ENCODE peak calls at places on chromosomes 3 and 15, in eight cellular contexts. F is fibroblast of lung; H is smooth muscle cell of the brain vasculature; P is stimulated activated CD8-positive, alpha-beta memory T cell treated with anti-CD3 and anti-CD28 coated beads, Interleukin-2, amount 100 ng/mL, for 48 hours; E is KBM-7; O is GM12892; S is brain microvascular endothelial cell; I is IMR-90. A is an unnamed sample.

GRCh38 chr3:137992592-137992991 is 17.4 kb upstream of the CLDN18 start:
- DNase-seq in F (no peak), H (no peak), P (no peak), E (no peak), O (no peak), S (no peak), I (peak; percentile 17), A (no peak)

GRCh38 chr3:52880474-52880873 is 16.9 kb downstream of the STIMATE start:
- DNase-seq in F (no peak), H (no peak), P (no peak), E (no peak), O (no peak), S (no peak), I (no peak), A (no peak)

GRCh38 chr3:139676634-139677197 is 1.1 kb downstream of the NMNAT3 start:
- DNase-seq in F (no peak), H (no peak), P (no peak), E (peak; percentile 15), O (no peak), S (no peak), I (no peak), A (no peak)

GRCh38 chr3:150742141-150742523 is 20.8 kb downstream of the SIAH2 start:
- DNase-seq in F (no peak), H (no peak), P (no peak), E (no peak), O (no peak), S (no peak), I (no peak), A (no peak)

GRCh38 chr3:24365168-24365567 is 129.5 kb downstream of the THRB start:
- DNase-seq in F (peak; percentile 89), H (peak; percentile 87), P (no peak), E (no peak), O (no peak), S (peak; percentile 83), I (peak; percentile 68), A (peak; percentile 75)

GRCh38 chr3:157782236-157782635 is 279.0 kb upstream of the VEPH1 start:
- DNase-seq in F (no peak), H (no peak), P (no peak), E (no peak), O (no peak), S (no peak), I (peak; percentile 19), A (no peak)

GRCh38 chr15:68315495-68316007 is 38.0 kb downstream of the FEM1B start:
- DNase-seq in F (no peak), H (peak; percentile 83), P (no peak), E (no peak), O (no peak), S (no peak), I (peak; percentile 12), A (no peak)

GRCh38 chr3:50189274-50189673 is 2.1 kb upstream of the GNAT1 start:
- DNase-seq in F (peak; percentile 84), H (no peak), P (no peak), E (peak; percentile 75), O (no peak), S (peak; percentile 76), I (peak; percentile 79), A (no peak)

GRCh38 chr3:42884324-42884723 is 8.6 kb upstream of the CYP8B1 start:
- DNase-seq in F (no peak), H (no peak), P (no peak), E (no peak), O (no peak), S (no peak), I (no peak), A (no peak)

GRCh38 chr3:119630562-119631329 is 29.6 kb downstream of the POPDC2 start:
- DNase-seq in F (peak; percentile 83), H (no peak), P (no peak), E (no peak), O (no peak), S (peak; percentile 43), I (peak; percentile 83), A (no peak)

GRCh38 chr3:99430348-99431134 is 207.9 kb upstream of the COL8A1 start:
- DNase-seq in F (no peak), H (no peak), P (no peak), E (no peak), O (no peak), S (no peak), I (peak; percentile 36), A (no peak)

GRCh38 chr3:25713316-25713967 is 48.7 kb upstream of the TOP2B start:
- DNase-seq in F (no peak), H (no peak), P (no peak), E (no peak), O (no peak), S (no peak), I (no peak), A (no peak)